ENCODE peak calls at places on chromosomes 16 and 17, in ten cellular contexts. Y is WERI-Rb-1, I is cardiac muscle cell, N is stomach, O is HepG2, U is fibroblast of lung, Z is small intestine, T is brain microvascular endothelial cell, Q is tibial nerve, X is SJSA1. A is an unnamed sample.
A peak's percentile ranks its signal among the peaks of the same experiment; 100 is the strongest.

GRCh38 chr16:75265911-75266701 is 14.7 kb upstream of the BCAR1 start:
- DNase-seq in Z (peak; percentile 48), N (peak; percentile 89), O (peak; percentile 84), T (peak; percentile 46), Y (peak; percentile 86), X (peak; percentile 79), U (no peak), Q (no peak), I (peak; percentile 91), A (no peak)

GRCh38 chr16:29862884-29863668 is at the start of gene CDIPT:
- DNase-seq in X (peak; percentile 96), Y (peak; percentile 95), I (peak; percentile 97), N (peak; percentile 94), O (peak; percentile 97), U (peak; percentile 97), Q (peak; percentile 76), T (peak; percentile 92), Z (peak; percentile 98), A (peak; percentile 93)

GRCh38 chr16:53821957-53822625 is 118.1 kb downstream of the FTO start:
- DNase-seq in N (no peak), Z (no peak), Q (no peak), X (peak; percentile 61), I (no peak), T (peak; percentile 63), Y (no peak), O (peak; percentile 25), U (peak; percentile 91), A (peak; percentile 44)

GRCh38 chr16:80047796-80048649 is 447.5 kb upstream of the MAF start:
- DNase-seq in X (no peak), N (no peak), O (no peak), Q (no peak), T (no peak), Y (no peak), U (no peak), I (no peak), Z (no peak), A (no peak)

GRCh38 chr17:81553616-81554181 is 1.5 kb upstream of the FAAP100 start:
- DNase-seq in X (peak; percentile 80), T (peak; percentile 88), Z (peak; percentile 19), O (no peak), N (no peak), Y (no peak), Q (no peak), I (no peak), U (peak; percentile 97), A (peak; percentile 92)

GRCh38 chr16:84499638-84500037 is 4.8 kb downstream of the MEAK7 start:
- DNase-seq in N (no peak), I (no peak), T (no peak), Y (no peak), U (no peak), O (no peak), X (no peak), Z (no peak), Q (no peak), A (no peak)

GRCh38 chr17:43935926-43936261 is 6.4 kb downstream of the PPY start:
- DNase-seq in Q (no peak), U (no peak), X (no peak), Y (no peak), Z (no peak), T (no peak), I (no peak), N (no peak), O (no peak), A (no peak)

GRCh38 chr17:69828087-69828486 is 246.9 kb upstream of the KCNJ16 start:
- DNase-seq in U (peak; percentile 75), I (no peak), X (peak; percentile 75), Y (no peak), O (no peak), T (peak; percentile 9), Q (no peak), Z (no peak), N (peak; percentile 43), A (no peak)

DNA sequence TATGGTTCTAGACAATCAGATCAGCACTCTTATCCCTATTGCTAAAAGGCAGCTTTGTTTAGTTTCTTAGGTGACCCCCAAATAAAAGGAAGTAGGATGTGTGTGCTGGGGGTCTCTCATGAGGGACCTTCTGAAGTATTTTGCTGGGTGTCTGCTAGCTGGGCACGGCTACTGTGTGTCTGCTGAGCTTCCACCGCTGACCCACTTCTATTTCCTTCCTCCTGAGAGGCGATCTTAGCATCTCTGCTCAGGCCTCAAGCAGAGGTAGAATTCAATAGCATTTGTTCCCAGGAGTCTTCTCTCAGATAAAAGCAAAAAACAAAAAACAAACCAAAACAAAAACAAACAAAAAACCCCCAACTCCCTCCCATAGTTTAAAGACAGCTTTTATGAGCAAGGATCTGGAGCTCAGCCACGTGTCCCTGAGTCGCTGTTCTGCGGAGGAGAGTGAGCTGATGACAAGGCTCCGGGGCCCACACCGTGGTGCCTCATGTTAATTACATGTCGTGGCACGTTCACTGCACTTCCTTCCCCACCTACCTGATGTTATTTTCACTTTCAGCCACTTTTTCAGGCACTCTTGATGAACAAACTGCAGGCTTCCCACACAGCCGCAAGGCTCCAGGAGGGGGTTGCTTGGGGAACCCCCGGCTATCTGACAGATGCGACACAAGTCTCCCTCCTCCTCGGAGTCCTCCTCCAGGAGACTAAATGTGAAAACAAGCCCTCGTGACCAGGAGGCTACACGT is 83.5 kb downstream of the MARCHF10 start:
- DNase-seq in Q (no peak), X (no peak), I (no peak), O (no peak), Z (peak; percentile 49), T (no peak), Y (no peak), N (no peak), U (no peak), A (no peak)
- H3K27ac ChIP-seq in Q (no peak overlapping the region), X (no peak overlapping the region), I (no peak overlapping the region), O (no peak overlapping the region), Z (peak overlapping the region; percentile 53), T (no peak overlapping the region), Y (no peak overlapping the region), N (no peak overlapping the region), U (no peak overlapping the region), A (no peak overlapping the region)

GRCh38 chr17:46894476-46895151 is 28.3 kb upstream of the GOSR2 start:
- DNase-seq in Z (no peak), U (no peak), Y (no peak), T (no peak), Q (no peak), X (no peak), I (no peak), O (no peak), N (no peak), A (no peak)
- H3K27me3 ChIP-seq in Z (peaks cover 3% of the 10 kb centered on the region), U (peaks cover 33% of the 10 kb centered on the region), Y (no peaks in the 10 kb centered on the region), T (peaks cover 15% of the 10 kb centered on the region), Q (no peaks in the 10 kb centered on the region), X (peaks cover 64% of the 10 kb centered on the region), I (no peaks in the 10 kb centered on the region), O (peaks cover 2% of the 10 kb centered on the region), N (peaks cover 19% of the 10 kb centered on the region), A (peaks cover 53% of the 10 kb centered on the region)

GRCh38 chr17:75503976-75504346 is 11.4 kb downstream of the CASKIN2 start:
- DNase-seq in Q (no peak), Z (no peak), Y (no peak), T (no peak), N (no peak), I (no peak), X (no peak), O (no peak), U (no peak), A (no peak)

GRCh38 chr17:75503337-75503950 is 11.9 kb downstream of the CASKIN2 start:
- DNase-seq in U (no peak), Z (no peak), O (no peak), X (no peak), N (no peak), I (no peak), Y (no peak), Q (no peak), T (no peak), A (no peak)

GRCh38 chr17:75502072-75502745 is 13.1 kb downstream of the CASKIN2 start:
- DNase-seq in Z (no peak), U (no peak), N (no peak), I (no peak), Q (no peak), Y (no peak), X (no peak), O (no peak), T (no peak), A (no peak)

GRCh38 chr17:75501378-75502071 is 13.8 kb downstream of the CASKIN2 start:
- DNase-seq in I (no peak), O (no peak), T (no peak), X (no peak), U (no peak), Y (no peak), Z (no peak), N (no peak), Q (no peak), A (no peak)

DNA sequence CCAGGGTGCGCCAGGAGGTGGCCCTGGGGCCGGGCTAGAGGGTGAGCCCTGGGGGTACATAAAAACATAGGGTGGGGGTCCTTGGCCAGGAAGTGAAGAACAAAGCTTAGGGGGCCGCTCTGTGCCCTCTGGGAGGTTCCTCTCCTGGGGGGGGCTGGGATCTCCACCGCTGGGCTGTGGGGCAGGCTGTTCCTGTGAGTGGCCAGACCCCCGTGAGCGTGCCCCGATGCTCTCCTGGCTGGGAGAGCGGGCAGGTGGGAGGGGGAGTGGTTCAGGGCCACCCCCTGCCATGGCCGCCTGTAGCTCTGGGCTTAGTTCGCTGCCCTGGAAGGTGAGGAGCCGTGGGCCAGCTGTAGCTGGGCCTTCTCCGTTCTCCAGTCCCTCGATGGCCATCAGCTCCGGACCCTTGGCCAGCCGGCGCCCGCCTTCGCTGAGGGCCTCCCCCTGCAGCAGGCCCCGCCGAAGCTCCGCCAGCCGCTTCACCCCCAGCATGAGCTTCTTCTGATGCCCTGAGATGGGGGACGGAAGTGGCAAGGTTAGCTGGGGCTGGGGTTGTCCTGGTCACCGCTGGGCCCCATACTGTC is 12.5 kb downstream of the CASKIN2 start:
- DNase-seq in Y (no peak), U (no peak), N (no peak), O (no peak), Z (no peak), Q (no peak), X (no peak), I (no peak), T (no peak), A (no peak)
- H3K27ac ChIP-seq in Y (no peak overlapping the region), U (no peak overlapping the region), N (no peak overlapping the region), O (no peak overlapping the region), Z (no peak overlapping the region), Q (peak overlapping the region; percentile 71), X (no peak overlapping the region), I (peak overlapping the region; percentile 16), T (no peak overlapping the region), A (no peak overlapping the region)

GRCh38 chr17:8055851-8056231 is 17.0 kb downstream of the ALOX15B start:
- DNase-seq in I (no peak), Z (no peak), T (no peak), U (no peak), O (no peak), N (no peak), X (no peak), Y (no peak), Q (no peak), A (no peak)

GRCh38 chr17:8056976-8057625 is 18.2 kb downstream of the ALOX15B start:
- DNase-seq in T (no peak), I (no peak), Z (no peak), Q (no peak), O (peak; percentile 62), Y (no peak), U (no peak), N (peak; percentile 59), X (no peak), A (no peak)

GRCh38 chr17:8056232-8056975 is 17.5 kb downstream of the ALOX15B start:
- DNase-seq in T (peak; percentile 80), X (no peak), Q (no peak), I (no peak), O (peak; percentile 93), U (peak; percentile 86), N (peak; percentile 81), Y (peak; percentile 34), Z (peak; percentile 72), A (peak; percentile 16)

GRCh38 chr17:8059131-8059530 is 20.3 kb downstream of the ALOX15B start:
- DNase-seq in O (no peak), T (no peak), Y (no peak), N (no peak), U (no peak), Q (no peak), I (no peak), X (no peak), Z (no peak), A (no peak)

GRCh38 chr17:8057691-8058114 is 18.8 kb downstream of the ALOX15B start:
- DNase-seq in Y (peak; percentile 73), N (peak; percentile 64), Z (peak; percentile 77), X (no peak), Q (no peak), O (peak; percentile 75), I (peak; percentile 83), T (peak; percentile 77), U (peak; percentile 67), A (peak; percentile 51)
- H3K27me3 ChIP-seq in Y (no peaks in the 10 kb centered on the region), N (peaks cover 11% of the 10 kb centered on the region), Z (no peaks in the 10 kb centered on the region), X (peaks cover 62% of the 10 kb centered on the region), Q (no peaks in the 10 kb centered on the region), O (peaks cover 3% of the 10 kb centered on the region), I (peaks cover 47% of the 10 kb centered on the region), T (peaks cover 26% of the 10 kb centered on the region), U (peaks cover 40% of the 10 kb centered on the region), A (peaks cover 40% of the 10 kb centered on the region)

A was measured in AG04450.